ENCODE peak calls at places on chromosome 2, in nine cellular contexts. One of them, this sample, is unnamed.

GRCh38 chr2:31234690-31235503 is 945 bp downstream of the EHD3 start:
- DNase-seq in epithelial cell of esophagus: no peak
- DNase-seq in HCT116: no peak
- DNase-seq in NCI-H2081: no peak
- DNase-seq in Peyer's patch: no peak
- DNase-seq in stimulated activated CD4-positive, alpha-beta T cell treated with anti-CD3 and anti-CD28 coated beads, Interleukin-2, amount 100 ng/mL, for 4 hours: no peak
- DNase-seq in activated CD8-positive, alpha-beta memory T cell treated with anti-CD3 and anti-CD28 coated beads, Interleukin-2, amount 50 U/mL, for 48 hours: peak
- DNase-seq in fibroblast of the conjunctiva: no peak
- DNase-seq in RCC 7860: no peak
- DNase-seq in this sample: no peak

GRCh38 chr2:109030870-109031480 is 42.0 kb upstream of the EDAR start:
- DNase-seq in epithelial cell of esophagus: no peak
- DNase-seq in HCT116: no peak
- DNase-seq in NCI-H2081: no peak
- DNase-seq in Peyer's patch: no peak
- DNase-seq in stimulated activated CD4-positive, alpha-beta T cell treated with anti-CD3 and anti-CD28 coated beads, Interleukin-2, amount 100 ng/mL, for 4 hours: peak
- DNase-seq in activated CD8-positive, alpha-beta memory T cell treated with anti-CD3 and anti-CD28 coated beads, Interleukin-2, amount 50 U/mL, for 48 hours: no peak
- DNase-seq in fibroblast of the conjunctiva: no peak
- DNase-seq in RCC 7860: no peak
- DNase-seq in this sample: no peak

GRCh38 chr2:207423886-207424285 is 105.9 kb upstream of the CREB1 start:
- DNase-seq in epithelial cell of esophagus: peak
- DNase-seq in HCT116: no peak
- DNase-seq in NCI-H2081: no peak
- DNase-seq in Peyer's patch: no peak
- DNase-seq in stimulated activated CD4-positive, alpha-beta T cell treated with anti-CD3 and anti-CD28 coated beads, Interleukin-2, amount 100 ng/mL, for 4 hours: no peak
- DNase-seq in activated CD8-positive, alpha-beta memory T cell treated with anti-CD3 and anti-CD28 coated beads, Interleukin-2, amount 50 U/mL, for 48 hours: peak
- DNase-seq in fibroblast of the conjunctiva: no peak
- DNase-seq in RCC 7860: peak
- DNase-seq in this sample: no peak

GRCh38 chr2:132651115-132652099 is 18.6 kb downstream of the LYPD1 start:
- DNase-seq in epithelial cell of esophagus: peak
- DNase-seq in HCT116: peak
- DNase-seq in NCI-H2081: no peak
- DNase-seq in Peyer's patch: no peak
- DNase-seq in stimulated activated CD4-positive, alpha-beta T cell treated with anti-CD3 and anti-CD28 coated beads, Interleukin-2, amount 100 ng/mL, for 4 hours: no peak
- DNase-seq in activated CD8-positive, alpha-beta memory T cell treated with anti-CD3 and anti-CD28 coated beads, Interleukin-2, amount 50 U/mL, for 48 hours: no peak
- DNase-seq in fibroblast of the conjunctiva: peak
- DNase-seq in RCC 7860: peak
- DNase-seq in this sample: no peak

GRCh38 chr2:45904931-45905642 is 253.6 kb downstream of the PRKCE start:
- DNase-seq in epithelial cell of esophagus: no peak
- DNase-seq in HCT116: no peak
- DNase-seq in NCI-H2081: no peak
- DNase-seq in Peyer's patch: no peak
- DNase-seq in stimulated activated CD4-positive, alpha-beta T cell treated with anti-CD3 and anti-CD28 coated beads, Interleukin-2, amount 100 ng/mL, for 4 hours: no peak
- DNase-seq in activated CD8-positive, alpha-beta memory T cell treated with anti-CD3 and anti-CD28 coated beads, Interleukin-2, amount 50 U/mL, for 48 hours: no peak
- DNase-seq in fibroblast of the conjunctiva: no peak
- DNase-seq in RCC 7860: no peak
- DNase-seq in this sample: no peak

GRCh38 chr2:9341351-9341887 is 81.9 kb downstream of the ITGB1BP1 start:
- DNase-seq in epithelial cell of esophagus: no peak
- DNase-seq in HCT116: no peak
- DNase-seq in NCI-H2081: no peak
- DNase-seq in Peyer's patch: no peak
- DNase-seq in stimulated activated CD4-positive, alpha-beta T cell treated with anti-CD3 and anti-CD28 coated beads, Interleukin-2, amount 100 ng/mL, for 4 hours: no peak
- DNase-seq in activated CD8-positive, alpha-beta memory T cell treated with anti-CD3 and anti-CD28 coated beads, Interleukin-2, amount 50 U/mL, for 48 hours: no peak
- DNase-seq in fibroblast of the conjunctiva: no peak
- DNase-seq in RCC 7860: no peak
- DNase-seq in this sample: no peak

GRCh38 chr2:213199871-213200270 is 48.5 kb upstream of the IKZF2 start:
- DNase-seq in epithelial cell of esophagus: peak
- DNase-seq in HCT116: no peak
- DNase-seq in NCI-H2081: no peak
- DNase-seq in Peyer's patch: no peak
- DNase-seq in stimulated activated CD4-positive, alpha-beta T cell treated with anti-CD3 and anti-CD28 coated beads, Interleukin-2, amount 100 ng/mL, for 4 hours: no peak
- DNase-seq in activated CD8-positive, alpha-beta memory T cell treated with anti-CD3 and anti-CD28 coated beads, Interleukin-2, amount 50 U/mL, for 48 hours: no peak
- DNase-seq in fibroblast of the conjunctiva: peak
- DNase-seq in RCC 7860: no peak
- DNase-seq in this sample: no peak

GRCh38 chr2:207807516-207807915 is 37.8 kb upstream of the FZD5 start:
- DNase-seq in epithelial cell of esophagus: no peak
- DNase-seq in HCT116: no peak
- DNase-seq in NCI-H2081: no peak
- DNase-seq in Peyer's patch: no peak
- DNase-seq in stimulated activated CD4-positive, alpha-beta T cell treated with anti-CD3 and anti-CD28 coated beads, Interleukin-2, amount 100 ng/mL, for 4 hours: no peak
- DNase-seq in activated CD8-positive, alpha-beta memory T cell treated with anti-CD3 and anti-CD28 coated beads, Interleukin-2, amount 50 U/mL, for 48 hours: no peak
- DNase-seq in fibroblast of the conjunctiva: no peak
- DNase-seq in RCC 7860: peak
- DNase-seq in this sample: no peak

GRCh38 chr2:238589591-238590460 is 163.1 kb downstream of the ASB1 start:
- DNase-seq in epithelial cell of esophagus: no peak
- DNase-seq in HCT116: no peak
- DNase-seq in NCI-H2081: no peak
- DNase-seq in Peyer's patch: no peak
- DNase-seq in stimulated activated CD4-positive, alpha-beta T cell treated with anti-CD3 and anti-CD28 coated beads, Interleukin-2, amount 100 ng/mL, for 4 hours: no peak
- DNase-seq in activated CD8-positive, alpha-beta memory T cell treated with anti-CD3 and anti-CD28 coated beads, Interleukin-2, amount 50 U/mL, for 48 hours: no peak
- DNase-seq in fibroblast of the conjunctiva: no peak
- DNase-seq in RCC 7860: no peak
- DNase-seq in this sample: no peak

GRCh38 chr2:68837164-68837860 is 33.9 kb downstream of the BMP10 start:
- DNase-seq in epithelial cell of esophagus: peak
- DNase-seq in HCT116: peak
- DNase-seq in NCI-H2081: no peak
- DNase-seq in Peyer's patch: peak
- DNase-seq in stimulated activated CD4-positive, alpha-beta T cell treated with anti-CD3 and anti-CD28 coated beads, Interleukin-2, amount 100 ng/mL, for 4 hours: peak
- DNase-seq in activated CD8-positive, alpha-beta memory T cell treated with anti-CD3 and anti-CD28 coated beads, Interleukin-2, amount 50 U/mL, for 48 hours: peak
- DNase-seq in fibroblast of the conjunctiva: peak
- DNase-seq in RCC 7860: no peak
- DNase-seq in this sample: no peak

GRCh38 chr2:8597526-8598225 is 84.2 kb upstream of the ID2 start:
- DNase-seq in epithelial cell of esophagus: no peak
- DNase-seq in HCT116: no peak
- DNase-seq in NCI-H2081: no peak
- DNase-seq in Peyer's patch: no peak
- DNase-seq in stimulated activated CD4-positive, alpha-beta T cell treated with anti-CD3 and anti-CD28 coated beads, Interleukin-2, amount 100 ng/mL, for 4 hours: no peak
- DNase-seq in activated CD8-positive, alpha-beta memory T cell treated with anti-CD3 and anti-CD28 coated beads, Interleukin-2, amount 50 U/mL, for 48 hours: no peak
- DNase-seq in fibroblast of the conjunctiva: no peak
- DNase-seq in RCC 7860: no peak
- DNase-seq in this sample: peak

GRCh38 chr2:130834923-130835765 is 1.6 kb upstream of the ARHGEF4 start:
- DNase-seq in epithelial cell of esophagus: no peak
- DNase-seq in HCT116: no peak
- DNase-seq in NCI-H2081: no peak
- DNase-seq in Peyer's patch: no peak
- DNase-seq in stimulated activated CD4-positive, alpha-beta T cell treated with anti-CD3 and anti-CD28 coated beads, Interleukin-2, amount 100 ng/mL, for 4 hours: no peak
- DNase-seq in activated CD8-positive, alpha-beta memory T cell treated with anti-CD3 and anti-CD28 coated beads, Interleukin-2, amount 50 U/mL, for 48 hours: no peak
- DNase-seq in fibroblast of the conjunctiva: no peak
- DNase-seq in RCC 7860: no peak
- DNase-seq in this sample: no peak

GRCh38 chr2:222797308-222797707 is 63.5 kb upstream of the ACSL3 start:
- DNase-seq in epithelial cell of esophagus: no peak
- DNase-seq in HCT116: no peak
- DNase-seq in NCI-H2081: peak
- DNase-seq in Peyer's patch: no peak
- DNase-seq in stimulated activated CD4-positive, alpha-beta T cell treated with anti-CD3 and anti-CD28 coated beads, Interleukin-2, amount 100 ng/mL, for 4 hours: no peak
- DNase-seq in activated CD8-positive, alpha-beta memory T cell treated with anti-CD3 and anti-CD28 coated beads, Interleukin-2, amount 50 U/mL, for 48 hours: no peak
- DNase-seq in fibroblast of the conjunctiva: peak
- DNase-seq in RCC 7860: peak
- DNase-seq in this sample: no peak

GRCh38 chr2:18518116-18519111 is 42.0 kb downstream of the RDH14 start:
- DNase-seq in epithelial cell of esophagus: peak
- DNase-seq in HCT116: no peak
- DNase-seq in NCI-H2081: no peak
- DNase-seq in Peyer's patch: no peak
- DNase-seq in stimulated activated CD4-positive, alpha-beta T cell treated with anti-CD3 and anti-CD28 coated beads, Interleukin-2, amount 100 ng/mL, for 4 hours: no peak
- DNase-seq in activated CD8-positive, alpha-beta memory T cell treated with anti-CD3 and anti-CD28 coated beads, Interleukin-2, amount 50 U/mL, for 48 hours: no peak
- DNase-seq in fibroblast of the conjunctiva: no peak
- DNase-seq in RCC 7860: no peak
- DNase-seq in this sample: no peak

GRCh38 chr2:202693503-202693902 is 58.7 kb downstream of the FAM117B start:
- DNase-seq in epithelial cell of esophagus: peak
- DNase-seq in HCT116: no peak
- DNase-seq in NCI-H2081: no peak
- DNase-seq in Peyer's patch: no peak
- DNase-seq in stimulated activated CD4-positive, alpha-beta T cell treated with anti-CD3 and anti-CD28 coated beads, Interleukin-2, amount 100 ng/mL, for 4 hours: no peak
- DNase-seq in activated CD8-positive, alpha-beta memory T cell treated with anti-CD3 and anti-CD28 coated beads, Interleukin-2, amount 50 U/mL, for 48 hours: no peak
- DNase-seq in fibroblast of the conjunctiva: no peak
- DNase-seq in RCC 7860: no peak
- DNase-seq in this sample: no peak

GRCh38 chr2:159136405-159136804 is 150.1 kb downstream of the WDSUB1 start:
- DNase-seq in epithelial cell of esophagus: no peak
- DNase-seq in HCT116: no peak
- DNase-seq in NCI-H2081: no peak
- DNase-seq in Peyer's patch: no peak
- DNase-seq in stimulated activated CD4-positive, alpha-beta T cell treated with anti-CD3 and anti-CD28 coated beads, Interleukin-2, amount 100 ng/mL, for 4 hours: no peak
- DNase-seq in activated CD8-positive, alpha-beta memory T cell treated with anti-CD3 and anti-CD28 coated beads, Interleukin-2, amount 50 U/mL, for 48 hours: no peak
- DNase-seq in fibroblast of the conjunctiva: no peak
- DNase-seq in RCC 7860: no peak
- DNase-seq in this sample: no peak

GRCh38 chr2:199136681-199137080 is 321.1 kb downstream of the SATB2 start:
- DNase-seq in epithelial cell of esophagus: peak
- DNase-seq in HCT116: no peak
- DNase-seq in NCI-H2081: no peak
- DNase-seq in Peyer's patch: no peak
- DNase-seq in stimulated activated CD4-positive, alpha-beta T cell treated with anti-CD3 and anti-CD28 coated beads, Interleukin-2, amount 100 ng/mL, for 4 hours: no peak
- DNase-seq in activated CD8-positive, alpha-beta memory T cell treated with anti-CD3 and anti-CD28 coated beads, Interleukin-2, amount 50 U/mL, for 48 hours: no peak
- DNase-seq in fibroblast of the conjunctiva: no peak
- DNase-seq in RCC 7860: peak
- DNase-seq in this sample: no peak

This sample was measured in left lobe of liver.